ENCODE peak calls at places on chromosomes 1 and 21, in nine cellular contexts. K, A, D, S, C, U, N, L and X are unnamed samples.
A peak's percentile ranks its signal among the peaks of the same experiment; 100 is the strongest.

GRCh38 chr1:40627987-40628902 is 37.2 kb downstream of the RIMS3 start:
- DNase-seq in A (no peak), N (no peak), S (no peak), D (no peak), U (no peak), L (no peak), C (no peak), K (no peak), X (no peak)

GRCh38 chr1:184716158-184716557 is 38.5 kb downstream of the EDEM3 start:
- DNase-seq in K (no peak), L (no peak), U (no peak), C (no peak), N (no peak), A (no peak), S (peak; percentile 5), D (no peak), X (no peak)

GRCh38 chr1:236913371-236914037 is 90.7 kb downstream of the MT1HL1 start:
- DNase-seq in S (peak; percentile 44), D (no peak), A (no peak), L (no peak), K (no peak), N (no peak), C (no peak), U (no peak), X (no peak)

GRCh38 chr1:230140221-230141001 is 73.4 kb downstream of the GALNT2 start:
- DNase-seq in N (peak; percentile 34), K (no peak), U (no peak), C (peak; percentile 48), L (peak; percentile 67), D (no peak), S (peak; percentile 90), A (no peak), X (no peak)

GRCh38 chr1:207088731-207089626 is at the start of gene C4BPB:
- DNase-seq in K (no peak), C (no peak), N (no peak), S (no peak), U (no peak), A (no peak), D (no peak), L (peak; percentile 66), X (no peak)

GRCh38 chr21:45406801-45407628 is 2.0 kb downstream of the COL18A1 start:
- DNase-seq in S (no peak), D (peak; percentile 62), U (no peak), C (no peak), K (no peak), L (no peak), N (peak; percentile 54), A (no peak), X (no peak)

GRCh38 chr1:224211262-224211962 is 28.4 kb downstream of the DEGS1 start:
- DNase-seq in K (peak; percentile 40), C (peak; percentile 6), A (no peak), N (no peak), U (no peak), S (peak; percentile 87), L (peak; percentile 56), D (peak; percentile 41), X (no peak)

GRCh38 chr1:208163542-208163941 is 80.6 kb downstream of the PLXNA2 start:
- DNase-seq in L (no peak), C (no peak), K (no peak), A (no peak), S (no peak), D (no peak), N (no peak), U (no peak), X (no peak)

GRCh38 chr1:229572286-229572685 is 13.8 kb upstream of the ABCB10 start:
- DNase-seq in N (no peak), S (no peak), C (no peak), D (no peak), L (no peak), A (no peak), U (no peak), K (no peak), X (no peak)

GRCh38 chr1:11796036-11796828 is 9.5 kb downstream of the MTHFR start:
- DNase-seq in L (no peak), S (peak; percentile 64), U (no peak), K (no peak), A (no peak), C (peak; percentile 73), D (no peak), N (peak; percentile 46), X (no peak)

GRCh38 chr1:199218065-199218464 is 579.2 kb downstream of the PTPRC start:
- DNase-seq in D (no peak), A (no peak), N (no peak), L (no peak), K (no peak), S (no peak), C (no peak), U (no peak), X (no peak)

DNA sequence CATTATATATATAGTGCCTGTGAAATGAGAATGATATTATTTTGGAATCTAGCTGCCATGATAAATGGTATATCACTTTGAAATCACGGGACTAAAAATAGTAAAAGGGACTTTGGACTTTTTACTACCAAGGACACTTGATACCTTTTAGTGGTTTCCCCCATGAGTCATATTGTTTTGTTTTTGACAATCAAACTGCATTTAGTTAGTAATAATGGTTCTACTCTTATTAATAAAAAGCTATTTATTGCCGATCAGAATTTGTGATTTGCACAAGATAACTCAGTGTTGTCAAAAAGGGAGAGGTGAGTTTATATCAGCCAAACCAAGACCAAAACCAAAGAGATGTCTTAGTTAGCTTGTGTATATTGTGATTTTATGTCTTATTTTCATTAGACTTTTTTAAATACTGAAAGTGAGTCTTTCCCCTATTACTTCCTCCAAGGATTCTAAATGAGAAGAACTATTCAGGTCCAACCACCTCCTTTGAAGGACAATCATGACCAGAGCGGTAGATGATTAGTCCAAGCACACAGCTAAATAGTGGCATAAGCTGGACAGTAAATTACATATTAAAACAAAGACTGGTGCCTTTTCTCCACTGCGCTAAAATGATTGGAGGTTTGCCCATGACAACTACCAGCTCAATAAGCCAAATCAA is 281.7 kb upstream of the ESRRG start:
- DNase-seq in L (no peak), A (no peak), N (no peak), K (no peak), D (no peak), S (no peak), U (no peak), C (no peak), X (no peak)
- TF ChIP-seq CTCF in L (no peak), A (no peak), N (no peak), K (no peak), D (no peak), S (no peak), U (no peak), C (no peak), X (no peak)

DNA sequence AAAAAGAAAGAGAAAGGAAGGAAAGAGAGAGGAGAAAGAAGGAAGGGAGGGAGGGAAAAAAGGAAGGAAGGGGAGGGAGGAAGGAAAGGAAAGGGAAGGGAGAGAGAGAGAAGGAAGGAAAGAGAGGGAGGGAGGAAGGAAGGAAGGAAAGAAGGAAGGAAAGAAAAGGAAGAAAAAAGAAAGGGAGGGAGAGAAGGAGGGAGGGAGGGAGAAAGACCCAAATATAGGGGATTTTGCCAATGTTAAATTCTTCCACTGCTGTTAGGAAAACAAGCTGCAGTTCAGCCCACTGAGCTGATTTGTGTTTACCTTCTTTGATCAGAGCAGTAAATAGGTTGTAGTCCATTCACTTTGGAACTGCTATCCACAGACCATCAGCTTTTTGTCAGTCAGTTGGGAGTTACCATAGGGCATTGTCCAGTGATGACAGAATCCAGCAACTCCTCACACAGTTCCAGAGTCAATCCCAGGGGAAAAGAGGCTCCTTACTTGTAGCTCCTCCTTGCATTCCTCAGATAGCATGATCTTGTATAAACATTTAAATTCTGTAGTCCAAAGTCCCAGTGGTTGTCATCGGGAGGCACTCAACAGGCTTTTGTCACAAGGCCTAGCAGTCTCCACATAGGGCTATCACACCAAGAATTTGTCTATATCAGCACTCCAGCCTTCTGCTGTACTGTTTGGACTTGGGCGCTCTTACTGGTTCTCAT is 13.5 kb upstream of the PPP1R8 start:
- DNase-seq in D (peak; percentile 55), C (peak; percentile 26), U (no peak), K (no peak), A (no peak), L (peak; percentile 22), S (peak; percentile 66), N (no peak), X (no peak)
- TF ChIP-seq CTCF in D (no peak), C (no peak), U (no peak), K (no peak), A (no peak), L (no peak), S (no peak), N (no peak), X (no peak)

DNA sequence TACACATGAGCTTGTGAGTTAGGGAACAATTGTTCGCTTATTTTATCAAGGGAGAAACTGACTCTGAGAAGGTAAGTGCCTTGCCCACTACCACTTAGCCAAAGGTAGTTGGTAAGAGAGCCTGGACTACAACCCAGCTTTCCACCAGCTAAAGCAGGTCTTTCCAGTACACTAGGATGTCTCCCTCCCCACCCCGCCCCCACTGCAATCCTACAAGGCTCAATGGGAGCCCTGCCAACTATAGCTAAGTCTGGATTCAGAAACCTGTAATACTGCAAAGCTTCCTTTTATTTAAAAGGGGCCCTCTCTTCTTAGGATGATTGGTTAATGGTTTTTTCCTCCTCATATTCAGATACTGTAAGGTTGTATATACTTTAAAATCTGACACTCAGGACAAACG is 102.0 kb upstream of the C8B start:
- DNase-seq in L (no peak), S (no peak), C (peak; percentile 37), D (peak; percentile 79), U (no peak), K (no peak), A (no peak), N (no peak), X (no peak)
- TF ChIP-seq CTCF in L (no peak), S (no peak), C (no peak), D (no peak), U (no peak), K (no peak), A (no peak), N (no peak), X (no peak)

GRCh38 chr1:203671047-203671446 is 44.4 kb downstream of the ATP2B4 start:
- DNase-seq in S (peak; percentile 60), N (no peak), A (no peak), K (no peak), C (no peak), D (no peak), U (no peak), L (no peak), X (no peak)

GRCh38 chr1:203671808-203672207 is 45.2 kb downstream of the ATP2B4 start:
- DNase-seq in S (no peak), A (no peak), N (no peak), U (no peak), K (no peak), D (no peak), L (no peak), C (no peak), X (no peak)

GRCh38 chr1:203669739-203670138 is 43.1 kb downstream of the ATP2B4 start:
- DNase-seq in L (no peak), K (no peak), D (no peak), N (no peak), U (no peak), C (no peak), A (no peak), S (peak; percentile 88), X (no peak)

GRCh38 chr1:203673550-203674411 is 47.1 kb downstream of the ATP2B4 start:
- DNase-seq in U (peak; percentile 76), D (no peak), L (peak; percentile 51), S (peak; percentile 97), N (no peak), C (peak; percentile 75), K (peak; percentile 41), A (peak; percentile 26), X (peak; percentile 43)

DNA sequence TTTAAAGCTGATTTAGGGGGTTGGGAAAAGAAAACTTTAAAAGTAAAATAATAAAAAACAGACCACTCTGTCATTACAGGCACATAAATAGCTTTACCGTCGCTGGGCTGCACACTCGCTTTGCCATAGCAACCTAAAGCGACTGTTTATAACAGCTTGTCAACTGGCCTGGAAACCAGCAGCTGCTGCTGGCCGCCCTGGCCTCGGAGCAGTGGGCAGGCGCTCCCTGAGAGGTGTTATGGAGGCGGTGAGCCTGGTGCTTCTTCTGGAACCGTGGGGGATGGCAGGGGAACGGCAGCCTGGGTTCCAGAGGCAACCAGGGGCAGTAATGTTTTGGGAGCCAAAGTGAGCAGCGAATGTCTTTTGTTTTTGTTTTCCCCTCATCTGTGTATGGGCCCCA is 45.7 kb downstream of the ATP2B4 start:
- DNase-seq in N (peak; percentile 50), A (peak; percentile 23), D (peak; percentile 64), C (peak; percentile 72), U (no peak), S (peak; percentile 88), K (no peak), L (peak; percentile 46), X (no peak)
- TF ChIP-seq CTCF in N (no peak), A (no peak), D (no peak), C (no peak), U (no peak), S (no peak), K (no peak), L (no peak), X (no peak)